ENCODE peak calls at places on chromosomes 11 and 22, in five cellular contexts. I is foreskin fibroblast, F is AG10803, E is GM19239, C is RPMI7951. S is an unnamed sample.
A peak's percentile ranks its signal among the peaks of the same experiment; 100 is the strongest.

GRCh38 chr11:106642331-106642730 is 375.9 kb downstream of the GUCY1A2 start:
- DNase-seq in I (peak; percentile 9), F (no peak), C (no peak), E (no peak), S (no peak)

GRCh38 chr11:126695293-126695692 is 305.3 kb downstream of the KIRREL3 start:
- DNase-seq in C (no peak), E (no peak), F (peak; percentile 62), I (no peak), S (peak; percentile 31)

GRCh38 chr11:12251651-12252560 is 125.5 kb upstream of the PARVA start:
- DNase-seq in E (no peak), F (no peak), C (no peak), I (no peak), S (no peak)

GRCh38 chr11:76424379-76424778 is 20.4 kb upstream of the EMSY start:
- DNase-seq in F (no peak), I (no peak), C (no peak), E (no peak), S (no peak)

GRCh38 chr22:40400173-40400572 is 29.8 kb downstream of the SGSM3 start:
- DNase-seq in C (no peak), E (peak; percentile 53), F (no peak), I (no peak), S (no peak)

GRCh38 chr11:46693597-46694012 is 6.8 kb downstream of the ARHGAP1 start:
- DNase-seq in E (no peak), C (no peak), I (peak; percentile 55), F (peak; percentile 73), S (no peak)

GRCh38 chr22:45208993-45209838 is 31.5 kb downstream of the KIAA0930 start:
- DNase-seq in C (peak; percentile 64), E (no peak), I (peak; percentile 77), F (peak; percentile 80), S (peak; percentile 73)

GRCh38 chr11:120546312-120547205 is 35.0 kb downstream of the GRIK4 start:
- DNase-seq in I (peak; percentile 93), E (no peak), F (peak; percentile 97), C (peak; percentile 92), S (peak; percentile 84)

GRCh38 chr11:113567867-113568266 is 92.7 kb upstream of the DRD2 start:
- DNase-seq in C (no peak), F (no peak), E (no peak), I (no peak), S (no peak)

GRCh38 chr22:43493297-43493696 is 81.5 kb downstream of the MPPED1 start:
- DNase-seq in E (no peak), F (no peak), I (no peak), C (no peak), S (no peak)

GRCh38 chr11:81963018-81963417 is 770.6 kb downstream of the FAM181B start:
- DNase-seq in I (no peak), C (no peak), E (no peak), F (no peak), S (no peak)

GRCh38 chr22:41598081-41598480 is 8.4 kb upstream of the PMM1 start:
- DNase-seq in C (peak; percentile 61), E (no peak), F (peak; percentile 74), I (peak; percentile 74), S (peak; percentile 80)

GRCh38 chr11:22244986-22245592 is 52.2 kb downstream of the ANO5 start:
- DNase-seq in F (peak; percentile 45), E (peak; percentile 6), C (peak; percentile 19), I (peak; percentile 1), S (peak; percentile 12)